ENCODE peak calls at places on chromosomes 7 and 10, in five cellular contexts. One of them, this sample, is unnamed.

GRCh38 chr10:129887986-129888783 is 75.9 kb downstream of the EBF3 start:
- DNase-seq in T-helper 1 cell: no peak
- DNase-seq in cardiac septum: no peak
- DNase-seq in ELR: no peak
- DNase-seq in posterior vena cava: no peak
- DNase-seq in this sample: no peak

GRCh38 chr7:22935269-22935668 is 78.7 kb downstream of the HYCC1 start:
- DNase-seq in T-helper 1 cell: no peak
- DNase-seq in cardiac septum: no peak
- DNase-seq in ELR: no peak
- DNase-seq in posterior vena cava: no peak
- DNase-seq in this sample: no peak

GRCh38 chr7:103540986-103541385 is 95.0 kb upstream of the SLC26A5 start:
- DNase-seq in T-helper 1 cell: no peak
- DNase-seq in cardiac septum: peak
- DNase-seq in ELR: no peak
- DNase-seq in posterior vena cava: no peak
- DNase-seq in this sample: no peak

GRCh38 chr10:3981300-3981699 is 196.3 kb upstream of the KLF6 start:
- DNase-seq in T-helper 1 cell: no peak
- DNase-seq in cardiac septum: no peak
- DNase-seq in ELR: no peak
- DNase-seq in posterior vena cava: no peak
- DNase-seq in this sample: no peak

GRCh38 chr10:131149111-131149510 is 162.4 kb downstream of the TCERG1L start:
- DNase-seq in T-helper 1 cell: no peak
- DNase-seq in cardiac septum: no peak
- DNase-seq in ELR: no peak
- DNase-seq in posterior vena cava: peak
- DNase-seq in this sample: no peak

GRCh38 chr7:18573410-18574234 is 78.1 kb downstream of the HDAC9 start:
- DNase-seq in T-helper 1 cell: no peak
- DNase-seq in cardiac septum: peak
- DNase-seq in ELR: no peak
- DNase-seq in posterior vena cava: peak
- DNase-seq in this sample: no peak

GRCh38 chr10:93580824-93581223 is 14.4 kb downstream of the FFAR4 start:
- DNase-seq in T-helper 1 cell: no peak
- DNase-seq in cardiac septum: no peak
- DNase-seq in ELR: peak
- DNase-seq in posterior vena cava: no peak
- DNase-seq in this sample: no peak

GRCh38 chr10:113907166-113907565 is 52.7 kb downstream of the NHLRC2 start:
- DNase-seq in T-helper 1 cell: no peak
- DNase-seq in cardiac septum: no peak
- DNase-seq in ELR: peak
- DNase-seq in posterior vena cava: no peak
- DNase-seq in this sample: no peak

GRCh38 chr7:102377-102711 is 90.0 kb upstream of the FAM20C start:
- DNase-seq in T-helper 1 cell: no peak
- DNase-seq in cardiac septum: no peak
- DNase-seq in ELR: no peak
- DNase-seq in posterior vena cava: no peak
- DNase-seq in this sample: no peak

GRCh38 chr7:158534598-158534997 is 53.0 kb downstream of the PTPRN2 start:
- DNase-seq in T-helper 1 cell: no peak
- DNase-seq in cardiac septum: no peak
- DNase-seq in ELR: no peak
- DNase-seq in posterior vena cava: no peak
- DNase-seq in this sample: no peak

GRCh38 chr10:132811891-132812481 is 26.0 kb upstream of the NKX6-2 start:
- DNase-seq in T-helper 1 cell: no peak
- DNase-seq in cardiac septum: peak
- DNase-seq in ELR: no peak
- DNase-seq in posterior vena cava: peak
- DNase-seq in this sample: peak

This sample was measured in sciatic nerve.